ENCODE peak calls at places on chromosomes 3 and 15, in ten cellular contexts. A, W, I, S, J, P, O, V, T and E are unnamed samples.

GRCh38 chr3:128619146-128619890 is 31.3 kb downstream of the RPN1 start:
- DNase-seq in A (peak; percentile 94), W (peak; percentile 95), I (peak; percentile 96), S (no peak), J (peak; percentile 77), P (no peak), O (no peak), V (no peak), T (no peak), E (no peak)

GRCh38 chr3:135148431-135148830 is 353.4 kb downstream of the EPHB1 start:
- DNase-seq in A (no peak), W (no peak), I (no peak), S (no peak), J (no peak), P (no peak), O (no peak), V (no peak), T (peak; percentile 37), E (peak; percentile 47)

GRCh38 chr15:98548172-98548971 is 100.0 kb upstream of the IGF1R start:
- DNase-seq in A (peak; percentile 62), W (peak; percentile 76), I (peak; percentile 72), S (peak; percentile 69), J (peak; percentile 76), P (no peak), O (peak; percentile 89), V (peak; percentile 56), T (peak; percentile 81), E (peak; percentile 65)

GRCh38 chr3:183825380-183826161 is at the start of gene MAP6D1:
- DNase-seq in A (peak; percentile 57), W (peak; percentile 63), I (peak; percentile 35), S (peak; percentile 54), J (peak; percentile 43), P (peak; percentile 17), O (peak; percentile 92), V (peak; percentile 68), T (no peak), E (no peak)

GRCh38 chr3:50297384-50297775 is 1.8 kb downstream of the HYAL3 start:
- DNase-seq in A (no peak), W (no peak), I (no peak), S (no peak), J (no peak), P (no peak), O (peak; percentile 39), V (no peak), T (no peak), E (no peak)

GRCh38 chr3:15812183-15812582 is 14.4 kb upstream of the ANKRD28 start:
- DNase-seq in A (peak; percentile 65), W (peak; percentile 36), I (no peak), S (no peak), J (peak; percentile 60), P (no peak), O (no peak), V (no peak), T (no peak), E (no peak)

GRCh38 chr3:130737622-130738021 is 9.0 kb downstream of the PIK3R4 start:
- DNase-seq in A (peak; percentile 42), W (peak; percentile 12), I (no peak), S (no peak), J (peak; percentile 3), P (no peak), O (no peak), V (no peak), T (no peak), E (no peak)

GRCh38 chr15:90097475-90097874 is 4.8 kb downstream of the IDH2 start:
- DNase-seq in A (no peak), W (no peak), I (no peak), S (no peak), J (no peak), P (peak; percentile 87), O (no peak), V (no peak), T (no peak), E (no peak)

GRCh38 chr15:93107646-93108045 is 18.6 kb upstream of the RGMA start:
- DNase-seq in A (no peak), W (no peak), I (no peak), S (no peak), J (no peak), P (peak; percentile 60), O (no peak), V (no peak), T (no peak), E (no peak)

GRCh38 chr15:93111451-93111850 is 22.4 kb upstream of the RGMA start:
- DNase-seq in A (no peak), W (no peak), I (no peak), S (no peak), J (no peak), P (no peak), O (no peak), V (no peak), T (no peak), E (no peak)

GRCh38 chr15:93110502-93111040 is 21.6 kb upstream of the RGMA start:
- DNase-seq in A (peak; percentile 18), W (no peak), I (no peak), S (no peak), J (no peak), P (no peak), O (no peak), V (no peak), T (no peak), E (no peak)

GRCh38 chr15:93105510-93105909 is 16.5 kb upstream of the RGMA start:
- DNase-seq in A (no peak), W (no peak), I (no peak), S (no peak), J (no peak), P (no peak), O (peak; percentile 55), V (no peak), T (no peak), E (no peak)

GRCh38 chr15:93109370-93110105 is 20.5 kb upstream of the RGMA start:
- DNase-seq in A (no peak), W (no peak), I (no peak), S (no peak), J (peak; percentile 25), P (no peak), O (peak; percentile 85), V (no peak), T (no peak), E (no peak)
- H3K4me3 ChIP-seq in A (no peak overlapping the region), W (no peak overlapping the region), I (no peak overlapping the region), S (no peak overlapping the region), J (no peak overlapping the region), P (no peak overlapping the region), O (no peak overlapping the region), V (no peak overlapping the region), T (no peak overlapping the region), E (no peak overlapping the region)

GRCh38 chr3:76683256-76683655 is 356.6 kb upstream of the ROBO2 start:
- DNase-seq in A (no peak), W (no peak), I (no peak), S (no peak), J (no peak), P (no peak), O (no peak), V (no peak), T (no peak), E (no peak)

GRCh38 chr3:76684946-76685345 is 355.0 kb upstream of the ROBO2 start:
- DNase-seq in A (no peak), W (no peak), I (no peak), S (no peak), J (no peak), P (no peak), O (no peak), V (no peak), T (no peak), E (no peak)

GRCh38 chr3:76685858-76686257 is 354.0 kb upstream of the ROBO2 start:
- DNase-seq in A (no peak), W (no peak), I (no peak), S (no peak), J (no peak), P (no peak), O (no peak), V (no peak), T (no peak), E (no peak)

DNA sequence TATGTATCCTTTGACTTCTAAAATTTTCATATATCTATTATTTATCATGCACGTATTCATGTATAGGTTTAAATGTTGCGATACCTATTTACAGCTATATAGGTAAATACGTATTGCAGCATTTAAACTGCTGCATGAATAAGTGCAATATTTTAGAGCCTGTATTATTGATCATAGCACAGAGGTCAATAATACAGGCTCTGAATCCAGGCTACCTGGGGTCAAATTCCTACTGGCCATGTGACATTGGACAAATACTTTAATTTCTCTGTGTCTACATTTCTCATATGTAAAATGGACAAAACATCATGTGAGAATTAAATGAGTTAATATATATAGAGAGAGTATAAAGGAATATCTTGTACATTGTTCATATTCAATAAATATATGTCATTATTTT is 352.9 kb upstream of the ROBO2 start:
- DNase-seq in A (no peak), W (no peak), I (no peak), S (no peak), J (no peak), P (no peak), O (no peak), V (no peak), T (no peak), E (no peak)
- H3K4me3 ChIP-seq in A (no peak overlapping the region), W (no peak overlapping the region), I (no peak overlapping the region), S (no peak overlapping the region), J (no peak overlapping the region), P (no peak overlapping the region), O (no peak overlapping the region), V (no peak overlapping the region), T (no peak overlapping the region), E (no peak overlapping the region)

GRCh38 chr3:189398656-189399055 is 226.9 kb downstream of the TPRG1 start:
- DNase-seq in A (no peak), W (no peak), I (no peak), S (no peak), J (no peak), P (no peak), O (no peak), V (no peak), T (no peak), E (no peak)

GRCh38 chr3:189395825-189396224 is 224.1 kb downstream of the TPRG1 start:
- DNase-seq in A (no peak), W (no peak), I (no peak), S (no peak), J (no peak), P (no peak), O (no peak), V (no peak), T (no peak), E (no peak)

GRCh38 chr3:189392969-189393368 is 221.2 kb downstream of the TPRG1 start:
- DNase-seq in A (no peak), W (no peak), I (no peak), S (peak; percentile 20), J (no peak), P (no peak), O (no peak), V (no peak), T (no peak), E (no peak)

GRCh38 chr3:189393598-189393997 is 221.8 kb downstream of the TPRG1 start:
- DNase-seq in A (no peak), W (peak; percentile 58), I (no peak), S (no peak), J (peak; percentile 47), P (no peak), O (no peak), V (no peak), T (no peak), E (peak; percentile 18)

DNA sequence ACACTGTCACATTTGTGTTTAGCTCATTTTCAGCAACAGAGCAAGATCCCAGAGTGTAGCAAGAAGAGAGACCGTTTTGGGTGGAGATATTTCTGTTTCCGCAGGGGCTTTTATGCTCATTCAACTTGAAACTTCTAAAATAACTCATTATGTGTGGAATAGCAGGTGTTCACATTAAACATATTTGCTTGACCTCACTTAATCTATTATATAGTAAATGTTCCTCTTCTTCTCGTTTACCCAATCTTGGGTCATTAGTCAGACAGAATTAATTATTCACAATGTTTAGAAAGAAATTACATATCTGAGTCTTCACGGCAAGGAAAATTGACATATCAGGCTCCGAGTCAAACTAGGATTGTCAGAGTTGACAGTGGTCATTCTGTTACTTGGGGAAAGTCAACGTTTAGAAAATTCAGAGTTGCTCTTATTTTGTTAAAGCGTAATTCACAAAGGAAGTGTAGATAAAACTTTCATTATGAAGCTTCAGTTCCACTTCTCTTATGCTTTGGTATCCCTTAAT is 222.9 kb downstream of the TPRG1 start:
- DNase-seq in A (no peak), W (no peak), I (no peak), S (no peak), J (no peak), P (no peak), O (no peak), V (no peak), T (no peak), E (no peak)
- H3K4me3 ChIP-seq in A (no peak overlapping the region), W (no peak overlapping the region), I (no peak overlapping the region), S (no peak overlapping the region), J (no peak overlapping the region), P (no peak overlapping the region), O (no peak overlapping the region), V (no peak overlapping the region), T (no peak overlapping the region), E (no peak overlapping the region)

GRCh38 chr3:125593991-125594574 is 1.2 kb downstream of the OSBPL11 start:
- DNase-seq in A (peak; percentile 42), W (peak; percentile 38), I (no peak), S (no peak), J (peak; percentile 30), P (no peak), O (no peak), V (no peak), T (no peak), E (peak; percentile 4)

GRCh38 chr3:125594581-125595011 is 701 bp downstream of the OSBPL11 start:
- DNase-seq in A (peak; percentile 61), W (no peak), I (peak; percentile 12), S (peak; percentile 31), J (peak; percentile 6), P (no peak), O (peak; percentile 60), V (no peak), T (peak; percentile 40), E (no peak)

GRCh38 chr3:125589743-125590142 is 5.6 kb downstream of the OSBPL11 start:
- DNase-seq in A (no peak), W (no peak), I (no peak), S (no peak), J (peak; percentile 21), P (no peak), O (no peak), V (no peak), T (no peak), E (no peak)

GRCh38 chr3:125587039-125587664 is 8.1 kb downstream of the OSBPL11 start:
- DNase-seq in A (peak; percentile 17), W (peak; percentile 24), I (no peak), S (no peak), J (peak; percentile 44), P (no peak), O (no peak), V (no peak), T (no peak), E (no peak)

GRCh38 chr3:125591116-125591755 is 4.1 kb downstream of the OSBPL11 start:
- DNase-seq in A (peak; percentile 44), W (no peak), I (no peak), S (peak; percentile 27), J (peak; percentile 16), P (no peak), O (peak; percentile 64), V (no peak), T (no peak), E (no peak)
- H3K4me3 ChIP-seq in A (no peak overlapping the region), W (no peak overlapping the region), I (no peak overlapping the region), S (no peak overlapping the region), J (no peak overlapping the region), P (no peak overlapping the region), O (peak overlapping the region; percentile 27), V (no peak overlapping the region), T (no peak overlapping the region), E (no peak overlapping the region)